ENCODE peak calls at places on chromosomes 13 and 19, in seven cellular contexts. One of them, this sample, is unnamed.

GRCh38 chr19:289651-290538 is 1.3 kb downstream of the PLPP2 start:
- DNase-seq in EL: peak; percentile 35
- DNase-seq in mucosa of descending colon: peak; percentile 82
- DNase-seq in T follicular helper cell: peak; percentile 15
- DNase-seq in A673: no peak
- DNase-seq in RWPE1: peak; percentile 87
- DNase-seq in pulmonary artery endothelial cell: peak; percentile 13
- DNase-seq in this sample: no peak

GRCh38 chr13:80030491-80030890 is 310.4 kb downstream of the SPRY2 start:
- DNase-seq in EL: peak; percentile 72
- DNase-seq in mucosa of descending colon: peak; percentile 37
- DNase-seq in T follicular helper cell: no peak
- DNase-seq in A673: peak; percentile 56
- DNase-seq in RWPE1: peak; percentile 12
- DNase-seq in pulmonary artery endothelial cell: no peak
- DNase-seq in this sample: no peak

GRCh38 chr19:14695471-14695870 is 5.6 kb downstream of the ZNF333 start:
- DNase-seq in EL: no peak
- DNase-seq in mucosa of descending colon: no peak
- DNase-seq in T follicular helper cell: no peak
- DNase-seq in A673: no peak
- DNase-seq in RWPE1: no peak
- DNase-seq in pulmonary artery endothelial cell: no peak
- DNase-seq in this sample: no peak

GRCh38 chr19:6536138-6536671 is 5.4 kb downstream of the TNFSF9 start:
- DNase-seq in EL: peak; percentile 47
- DNase-seq in mucosa of descending colon: peak; percentile 65
- DNase-seq in T follicular helper cell: peak; percentile 51
- DNase-seq in A673: peak; percentile 68
- DNase-seq in RWPE1: peak; percentile 89
- DNase-seq in pulmonary artery endothelial cell: no peak
- DNase-seq in this sample: no peak

GRCh38 chr13:51453959-51454703 is 1.3 kb upstream of the INTS6 start:
- DNase-seq in EL: peak; percentile 31
- DNase-seq in mucosa of descending colon: peak; percentile 52
- DNase-seq in T follicular helper cell: no peak
- DNase-seq in A673: peak; percentile 42
- DNase-seq in RWPE1: peak; percentile 16
- DNase-seq in pulmonary artery endothelial cell: no peak
- DNase-seq in this sample: no peak

GRCh38 chr19:40144947-40145748 is 46.1 kb upstream of the MAP3K10 start:
- DNase-seq in EL: no peak
- DNase-seq in mucosa of descending colon: no peak
- DNase-seq in T follicular helper cell: no peak
- DNase-seq in A673: peak; percentile 83
- DNase-seq in RWPE1: no peak
- DNase-seq in pulmonary artery endothelial cell: no peak
- DNase-seq in this sample: no peak

GRCh38 chr13:63184693-63185092 is 1769.0 kb upstream of the PCDH20 start:
- DNase-seq in EL: peak; percentile 76
- DNase-seq in mucosa of descending colon: no peak
- DNase-seq in T follicular helper cell: no peak
- DNase-seq in A673: peak; percentile 49
- DNase-seq in RWPE1: peak; percentile 25
- DNase-seq in pulmonary artery endothelial cell: no peak
- DNase-seq in this sample: no peak

GRCh38 chr19:53102701-53103140 is 501 bp downstream of the ZNF160 start:
- DNase-seq in EL: peak; percentile 56
- DNase-seq in mucosa of descending colon: peak; percentile 57
- DNase-seq in T follicular helper cell: no peak
- DNase-seq in A673: peak; percentile 23
- DNase-seq in RWPE1: peak; percentile 20
- DNase-seq in pulmonary artery endothelial cell: no peak
- DNase-seq in this sample: no peak

GRCh38 chr19:51607077-51607476 is 23.1 kb downstream of the SIGLEC5 start:
- DNase-seq in EL: no peak
- DNase-seq in mucosa of descending colon: no peak
- DNase-seq in T follicular helper cell: no peak
- DNase-seq in A673: no peak
- DNase-seq in RWPE1: no peak
- DNase-seq in pulmonary artery endothelial cell: no peak
- DNase-seq in this sample: no peak

GRCh38 chr13:67880916-67881315 is 650.8 kb upstream of the PCDH9 start:
- DNase-seq in EL: no peak
- DNase-seq in mucosa of descending colon: no peak
- DNase-seq in T follicular helper cell: no peak
- DNase-seq in A673: no peak
- DNase-seq in RWPE1: peak; percentile 11
- DNase-seq in pulmonary artery endothelial cell: no peak
- DNase-seq in this sample: no peak

GRCh38 chr13:79874396-79875360 is 393.7 kb downstream of the NDFIP2 start:
- DNase-seq in EL: peak; percentile 7
- DNase-seq in mucosa of descending colon: no peak
- DNase-seq in T follicular helper cell: no peak
- DNase-seq in A673: peak; percentile 20
- DNase-seq in RWPE1: no peak
- DNase-seq in pulmonary artery endothelial cell: no peak
- DNase-seq in this sample: no peak

GRCh38 chr19:38392707-38393308 is 4.3 kb downstream of the SPRED3 start:
- DNase-seq in EL: peak; percentile 53
- DNase-seq in mucosa of descending colon: no peak
- DNase-seq in T follicular helper cell: no peak
- DNase-seq in A673: no peak
- DNase-seq in RWPE1: no peak
- DNase-seq in pulmonary artery endothelial cell: no peak
- DNase-seq in this sample: no peak

GRCh38 chr13:20521388-20521787 is 4.3 kb downstream of the CRYL1 start:
- DNase-seq in EL: no peak
- DNase-seq in mucosa of descending colon: no peak
- DNase-seq in T follicular helper cell: no peak
- DNase-seq in A673: peak; percentile 61
- DNase-seq in RWPE1: no peak
- DNase-seq in pulmonary artery endothelial cell: no peak
- DNase-seq in this sample: no peak

GRCh38 chr13:77113496-77113895 is 86.5 kb upstream of the FBXL3 start:
- DNase-seq in EL: peak; percentile 12
- DNase-seq in mucosa of descending colon: no peak
- DNase-seq in T follicular helper cell: no peak
- DNase-seq in A673: no peak
- DNase-seq in RWPE1: no peak
- DNase-seq in pulmonary artery endothelial cell: no peak
- DNase-seq in this sample: no peak